ENCODE peak calls at places on chromosomes 4 and X, in four cellular contexts. One of them, this sample, is unnamed.

GRCh38 chr4:96753216-96753615 is 913.3 kb downstream of the PDHA2 start:
- DNase-seq in Panc1: no peak
- DNase-seq in A549: no peak
- DNase-seq in fibroblast of the aortic adventitia: no peak
- DNase-seq in this sample: no peak

GRCh38 chr4:41132055-41132683 is 82.2 kb downstream of the APBB2 start:
- DNase-seq in Panc1: no peak
- DNase-seq in A549: no peak
- DNase-seq in fibroblast of the aortic adventitia: no peak
- DNase-seq in this sample: no peak

GRCh38 chr4:113303315-113303714 is 253.9 kb downstream of the ANK2 start:
- DNase-seq in Panc1: no peak
- DNase-seq in A549: no peak
- DNase-seq in fibroblast of the aortic adventitia: no peak
- DNase-seq in this sample: no peak

GRCh38 chr4:55729306-55730142 is 90.1 kb upstream of the EXOC1L start:
- DNase-seq in Panc1: no peak
- DNase-seq in A549: no peak
- DNase-seq in fibroblast of the aortic adventitia: no peak
- DNase-seq in this sample: no peak

GRCh38 chrX:116873678-116874077 is 410.9 kb upstream of the CT83 start:
- DNase-seq in Panc1: no peak
- DNase-seq in A549: no peak
- DNase-seq in fibroblast of the aortic adventitia: no peak
- DNase-seq in this sample: peak

GRCh38 chrX:130378008-130378669 is 7.3 kb downstream of the GPR119 start:
- DNase-seq in Panc1: no peak
- DNase-seq in A549: no peak
- DNase-seq in fibroblast of the aortic adventitia: no peak
- DNase-seq in this sample: no peak

GRCh38 chrX:45505214-45505613 is 304.5 kb upstream of the DIPK2B start:
- DNase-seq in Panc1: no peak
- DNase-seq in A549: no peak
- DNase-seq in fibroblast of the aortic adventitia: peak
- DNase-seq in this sample: peak

GRCh38 chr4:86846921-86847320 is 2.3 kb downstream of the SLC10A6 start:
- DNase-seq in Panc1: no peak
- DNase-seq in A549: no peak
- DNase-seq in fibroblast of the aortic adventitia: peak
- DNase-seq in this sample: peak

GRCh38 chr4:89307446-89308160 is at the start of gene GPRIN3:
- DNase-seq in Panc1: no peak
- DNase-seq in A549: no peak
- DNase-seq in fibroblast of the aortic adventitia: no peak
- DNase-seq in this sample: peak

GRCh38 chrX:52425710-52426245 is 57.0 kb downstream of the XAGE2 start:
- DNase-seq in Panc1: no peak
- DNase-seq in A549: no peak
- DNase-seq in fibroblast of the aortic adventitia: peak
- DNase-seq in this sample: peak

GRCh38 chr4:184439856-184440592 is 34.3 kb downstream of the IRF2 start:
- DNase-seq in Panc1: no peak
- DNase-seq in A549: no peak
- DNase-seq in fibroblast of the aortic adventitia: no peak
- DNase-seq in this sample: peak

GRCh38 chrX:51847463-51847862 is 46.0 kb upstream of the MAGED1 start:
- DNase-seq in Panc1: no peak
- DNase-seq in A549: no peak
- DNase-seq in fibroblast of the aortic adventitia: no peak
- DNase-seq in this sample: no peak

GRCh38 chr4:67437974-67438713 is 107.2 kb downstream of the CENPC start:
- DNase-seq in Panc1: no peak
- DNase-seq in A549: no peak
- DNase-seq in fibroblast of the aortic adventitia: peak
- DNase-seq in this sample: peak

GRCh38 chr4:6008092-6008551 is 10.1 kb downstream of the C4orf50 start:
- DNase-seq in Panc1: no peak
- DNase-seq in A549: peak
- DNase-seq in fibroblast of the aortic adventitia: no peak
- DNase-seq in this sample: no peak
- TF ChIP-seq CTCF in Panc1: no peak
- TF ChIP-seq CTCF in A549: no peak
- TF ChIP-seq CTCF in fibroblast of the aortic adventitia: no peak
- TF ChIP-seq CTCF in this sample: no peak

DNA sequence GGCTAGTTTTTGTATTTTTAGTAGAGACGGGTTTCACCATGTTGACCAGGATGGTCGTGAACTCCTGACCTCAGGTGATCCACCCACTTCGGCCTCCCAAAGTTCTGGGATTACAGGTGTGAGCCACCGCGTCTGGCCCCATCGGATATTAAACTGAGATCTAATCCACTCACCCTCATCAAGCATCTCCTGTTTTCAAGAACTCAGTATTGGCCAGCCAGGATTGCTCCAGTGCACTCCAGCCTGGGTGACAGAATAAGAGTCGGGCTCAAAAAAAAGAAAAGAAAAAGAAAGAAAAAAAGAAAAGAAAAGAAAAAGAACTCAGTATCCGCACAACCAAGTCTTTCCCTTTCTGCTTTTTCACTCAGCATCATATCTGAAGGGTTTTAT is 167.6 kb downstream of the OR13H1 start:
- DNase-seq in Panc1: no peak
- DNase-seq in A549: no peak
- DNase-seq in fibroblast of the aortic adventitia: no peak
- DNase-seq in this sample: no peak
- H3K4me3 ChIP-seq in Panc1: peak
- H3K4me3 ChIP-seq in A549: peak
- H3K4me3 ChIP-seq in fibroblast of the aortic adventitia: peak
- H3K4me3 ChIP-seq in this sample: no peak

GRCh38 chrX:56222473-56223000 is 9.6 kb upstream of the KLF8 start:
- DNase-seq in Panc1: no peak
- DNase-seq in A549: no peak
- DNase-seq in fibroblast of the aortic adventitia: no peak
- DNase-seq in this sample: no peak

GRCh38 chrX:56221101-56221500 is 11.1 kb upstream of the KLF8 start:
- DNase-seq in Panc1: no peak
- DNase-seq in A549: no peak
- DNase-seq in fibroblast of the aortic adventitia: no peak
- DNase-seq in this sample: no peak

GRCh38 chrX:56216332-56216731 is 15.8 kb upstream of the KLF8 start:
- DNase-seq in Panc1: no peak
- DNase-seq in A549: no peak
- DNase-seq in fibroblast of the aortic adventitia: no peak
- DNase-seq in this sample: no peak

GRCh38 chrX:56219702-56220101 is 12.5 kb upstream of the KLF8 start:
- DNase-seq in Panc1: no peak
- DNase-seq in A549: no peak
- DNase-seq in fibroblast of the aortic adventitia: peak
- DNase-seq in this sample: no peak
- TF ChIP-seq CTCF in Panc1: peak
- TF ChIP-seq CTCF in A549: no peak
- TF ChIP-seq CTCF in fibroblast of the aortic adventitia: no peak
- TF ChIP-seq CTCF in this sample: peak

DNA sequence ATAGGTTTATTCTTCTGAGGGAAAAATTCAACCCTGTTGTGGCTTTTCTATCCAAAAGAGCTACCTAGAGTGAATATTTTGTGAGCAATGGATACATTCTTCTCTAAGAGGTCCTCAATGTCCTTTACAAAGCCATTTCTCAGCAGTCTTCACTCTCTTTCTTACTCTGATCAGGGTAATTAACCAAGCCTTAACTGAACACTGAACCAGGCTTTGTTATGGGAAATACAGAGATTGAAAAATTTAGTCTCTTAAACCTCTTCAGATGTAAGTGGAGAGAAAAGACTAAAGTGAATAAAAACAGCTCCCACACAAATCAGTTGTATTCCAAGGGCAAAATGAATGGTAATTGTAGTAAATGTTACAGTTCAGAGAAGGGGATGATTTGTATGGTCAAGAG is 353.5 kb downstream of the CHIC1 start:
- DNase-seq in Panc1: no peak
- DNase-seq in A549: no peak
- DNase-seq in fibroblast of the aortic adventitia: no peak
- DNase-seq in this sample: no peak
- H3K4me3 ChIP-seq in Panc1: no peak
- H3K4me3 ChIP-seq in A549: no peak
- H3K4me3 ChIP-seq in fibroblast of the aortic adventitia: no peak
- H3K4me3 ChIP-seq in this sample: no peak

DNA sequence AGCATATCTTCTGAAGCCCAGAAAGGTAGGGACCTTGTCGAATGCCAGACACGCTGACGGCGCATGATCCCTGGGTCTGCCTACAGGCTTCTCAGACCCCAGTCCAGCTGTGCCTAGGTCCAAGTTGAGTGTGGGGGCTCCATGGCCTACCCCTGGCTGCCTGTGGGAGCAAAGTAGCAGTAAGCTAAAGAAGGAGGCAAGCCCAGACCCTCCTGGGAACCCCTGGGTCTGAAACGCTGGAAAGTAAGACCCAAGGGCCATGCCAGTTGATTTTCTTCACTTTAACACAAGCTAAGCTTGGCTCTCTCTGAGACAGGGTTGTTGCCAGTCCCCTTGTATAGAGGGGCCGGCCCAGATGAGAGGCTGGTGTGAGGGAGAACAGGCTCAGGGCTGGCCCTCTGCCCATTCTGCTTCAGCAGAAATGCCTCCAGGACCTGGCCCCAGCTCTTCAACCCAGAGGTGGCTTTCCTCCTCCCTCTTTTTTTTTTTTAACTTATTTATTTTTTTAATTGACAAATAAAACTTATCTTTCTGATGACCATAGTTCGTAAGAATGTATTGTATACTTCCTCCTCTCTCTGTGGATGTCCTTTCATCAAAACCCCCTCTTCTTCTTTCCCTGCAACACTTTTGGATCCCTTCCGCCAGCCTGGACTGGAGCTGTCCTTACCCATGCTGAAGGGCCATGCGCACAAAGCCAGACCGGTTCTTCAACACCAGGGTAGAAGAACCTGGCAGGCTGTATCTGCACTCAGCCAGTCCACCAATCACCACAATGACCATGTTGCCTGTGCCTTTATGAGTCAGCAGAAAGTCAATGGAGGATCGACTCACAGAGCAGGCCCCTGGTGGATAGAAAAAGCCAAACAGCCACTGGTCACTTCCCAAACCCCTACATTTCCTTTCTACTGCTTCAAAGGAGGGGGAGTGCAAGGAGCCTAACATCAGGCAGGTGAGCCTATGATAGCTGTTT is 7.1 kb downstream of the AWAT2 start:
- DNase-seq in Panc1: no peak
- DNase-seq in A549: no peak
- DNase-seq in fibroblast of the aortic adventitia: no peak
- DNase-seq in this sample: no peak
- TF ChIP-seq CTCF in Panc1: no peak
- TF ChIP-seq CTCF in A549: no peak
- TF ChIP-seq CTCF in fibroblast of the aortic adventitia: no peak
- TF ChIP-seq CTCF in this sample: no peak

GRCh38 chr4:107036602-107037151 is 564 bp upstream of the DKK2 start:
- DNase-seq in Panc1: no peak
- DNase-seq in A549: no peak
- DNase-seq in fibroblast of the aortic adventitia: peak
- DNase-seq in this sample: no peak
- H3K4me3 ChIP-seq in Panc1: peak
- H3K4me3 ChIP-seq in A549: no peak
- H3K4me3 ChIP-seq in fibroblast of the aortic adventitia: peak
- H3K4me3 ChIP-seq in this sample: peak

DNA sequence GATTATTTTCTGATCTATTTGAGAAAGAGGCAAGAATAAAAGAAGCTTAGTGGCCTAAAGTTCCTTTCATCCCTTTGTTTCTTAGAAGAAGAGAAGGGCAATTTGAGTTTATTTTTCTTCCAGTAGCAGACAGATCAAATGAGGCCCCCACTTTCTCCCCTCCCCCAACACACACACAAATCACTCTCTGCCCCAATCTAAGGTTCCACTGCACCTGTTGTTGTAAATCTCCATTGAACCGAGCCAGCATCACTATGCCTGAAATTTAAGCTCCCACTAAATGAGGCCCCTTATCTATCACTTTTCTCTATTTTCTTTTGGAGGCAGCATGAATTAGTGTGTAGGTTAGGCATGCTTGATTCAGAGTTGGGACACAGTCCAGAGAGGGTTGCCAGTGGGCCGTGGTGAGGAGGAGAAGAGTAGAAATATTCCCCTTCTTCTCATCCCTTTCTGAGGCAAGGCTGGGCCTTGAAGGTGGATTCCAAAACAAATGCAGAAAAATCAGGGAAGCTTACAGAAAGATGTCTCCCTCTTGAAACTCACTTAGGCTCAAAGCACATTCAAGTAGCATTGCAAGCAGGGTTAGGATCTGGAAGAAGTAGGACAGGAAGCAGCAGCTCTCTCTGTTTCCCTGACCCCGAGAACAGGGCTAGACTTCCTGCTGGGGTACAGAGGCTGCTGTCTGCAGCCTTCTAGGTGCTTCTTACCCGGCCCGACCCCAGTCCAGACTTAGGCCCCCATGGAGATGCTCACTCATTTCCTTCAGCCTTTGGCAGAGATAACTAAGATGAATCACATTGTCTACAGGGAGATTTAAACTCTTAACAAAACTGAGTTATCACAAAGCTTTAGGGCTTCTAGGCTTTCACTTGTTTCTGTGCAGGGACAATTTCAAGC is 70.7 kb downstream of the RASL11B start:
- DNase-seq in Panc1: no peak
- DNase-seq in A549: no peak
- DNase-seq in fibroblast of the aortic adventitia: peak
- DNase-seq in this sample: peak
- TF ChIP-seq CTCF in Panc1: no peak
- TF ChIP-seq CTCF in A549: no peak
- TF ChIP-seq CTCF in fibroblast of the aortic adventitia: no peak
- TF ChIP-seq CTCF in this sample: no peak

DNA sequence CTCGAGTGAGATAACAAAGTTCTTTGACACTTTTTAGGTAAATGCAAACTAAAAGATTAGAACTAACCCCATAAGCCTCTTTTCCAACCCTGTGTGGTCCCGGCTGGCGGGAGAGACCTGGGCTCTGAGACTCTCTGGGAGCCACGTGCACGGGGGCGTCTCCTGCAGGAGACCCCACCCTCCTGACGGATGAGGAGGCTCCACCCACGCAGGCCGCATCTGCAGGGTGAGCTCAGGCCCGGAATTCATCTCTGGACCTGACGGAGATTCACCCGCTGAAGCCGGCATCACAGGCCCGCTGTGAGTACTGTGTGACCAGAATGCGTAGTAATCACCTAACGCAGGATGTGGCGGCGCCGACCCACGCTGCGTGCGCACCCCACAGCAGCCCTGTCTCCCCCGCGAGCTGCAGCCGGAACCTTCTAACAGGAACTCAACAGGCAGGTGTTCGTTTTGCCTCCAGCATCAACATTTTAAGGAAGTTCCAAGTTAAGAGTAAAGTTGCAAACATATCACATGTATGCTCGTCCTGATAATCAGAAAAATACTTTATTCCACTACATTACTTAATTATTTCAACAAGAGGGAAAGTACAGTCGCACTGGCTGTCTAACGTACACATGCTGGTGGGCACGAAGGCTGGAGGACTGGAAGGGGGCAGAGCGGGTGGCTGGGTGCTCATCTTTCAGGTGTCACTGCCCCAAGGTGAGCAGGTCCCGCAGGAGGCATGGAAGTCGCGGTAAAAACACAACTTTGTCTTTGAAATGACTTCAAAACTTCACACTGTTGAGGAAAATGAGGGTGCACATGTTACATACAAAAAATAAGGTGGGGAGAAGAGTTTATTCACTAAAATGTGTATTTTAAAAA is 44.5 kb downstream of the FGFRL1 start:
- DNase-seq in Panc1: no peak
- DNase-seq in A549: no peak
- DNase-seq in fibroblast of the aortic adventitia: peak
- DNase-seq in this sample: peak
- H3K4me3 ChIP-seq in Panc1: no peak
- H3K4me3 ChIP-seq in A549: no peak
- H3K4me3 ChIP-seq in fibroblast of the aortic adventitia: no peak
- H3K4me3 ChIP-seq in this sample: no peak